ENCODE peak calls at places on chromosomes 16 and 17, in nine cellular contexts. A is A549, O is thyroid gland, S is transverse colon, T is NB4, R is endothelial cell of umbilical vein, D is IMR-90, V is uterus, C is tibial nerve. X is an unnamed sample.

GRCh38 chr16:71929048-71929447 is 33.7 kb downstream of the IST1 start:
- DNase-seq in R (peak; percentile 54), O (no peak), V (no peak), T (no peak), D (peak; percentile 91), C (no peak), A (no peak), S (peak; percentile 26), X (no peak)

GRCh38 chr17:77304051-77304745 is 163.4 kb downstream of the SEC14L1 start:
- DNase-seq in O (no peak), T (no peak), D (no peak), R (no peak), A (no peak), V (no peak), C (no peak), S (no peak), X (no peak)

GRCh38 chr17:74748279-74748528 is 224 bp upstream of the NHERF1 start:
- DNase-seq in C (no peak), V (no peak), O (no peak), D (no peak), A (no peak), S (no peak), T (no peak), R (peak; percentile 95), X (no peak)

GRCh38 chr17:1000597-1001490 is 3.9 kb downstream of the TIMM22 start:
- DNase-seq in D (peak; percentile 74), C (no peak), R (peak; percentile 87), O (no peak), A (no peak), T (no peak), V (no peak), S (no peak), X (no peak)

GRCh38 chr17:75864448-75864871 is 9.3 kb upstream of the WBP2 start:
- DNase-seq in O (no peak), C (peak; percentile 56), A (no peak), S (peak; percentile 75), D (peak; percentile 92), T (peak; percentile 81), R (no peak), V (peak; percentile 84), X (peak; percentile 76)

GRCh38 chr16:78571880-78572279 is 472.4 kb downstream of the WWOX start:
- DNase-seq in T (no peak), R (no peak), D (no peak), V (no peak), C (no peak), O (no peak), A (no peak), S (no peak), X (no peak)

GRCh38 chr17:55584055-55584685 is 72.9 kb upstream of the SMIM36 start:
- DNase-seq in R (peak; percentile 71), T (peak; percentile 31), S (no peak), V (no peak), C (no peak), D (peak; percentile 33), A (peak; percentile 63), O (no peak), X (no peak)

GRCh38 chr17:64707077-64707591 is 45.0 kb upstream of the SMURF2 start:
- DNase-seq in A (peak; percentile 97), O (peak; percentile 69), D (peak; percentile 100), S (peak; percentile 89), R (peak; percentile 100), T (peak; percentile 43), C (peak; percentile 81), V (peak; percentile 87), X (peak; percentile 87)

DNA sequence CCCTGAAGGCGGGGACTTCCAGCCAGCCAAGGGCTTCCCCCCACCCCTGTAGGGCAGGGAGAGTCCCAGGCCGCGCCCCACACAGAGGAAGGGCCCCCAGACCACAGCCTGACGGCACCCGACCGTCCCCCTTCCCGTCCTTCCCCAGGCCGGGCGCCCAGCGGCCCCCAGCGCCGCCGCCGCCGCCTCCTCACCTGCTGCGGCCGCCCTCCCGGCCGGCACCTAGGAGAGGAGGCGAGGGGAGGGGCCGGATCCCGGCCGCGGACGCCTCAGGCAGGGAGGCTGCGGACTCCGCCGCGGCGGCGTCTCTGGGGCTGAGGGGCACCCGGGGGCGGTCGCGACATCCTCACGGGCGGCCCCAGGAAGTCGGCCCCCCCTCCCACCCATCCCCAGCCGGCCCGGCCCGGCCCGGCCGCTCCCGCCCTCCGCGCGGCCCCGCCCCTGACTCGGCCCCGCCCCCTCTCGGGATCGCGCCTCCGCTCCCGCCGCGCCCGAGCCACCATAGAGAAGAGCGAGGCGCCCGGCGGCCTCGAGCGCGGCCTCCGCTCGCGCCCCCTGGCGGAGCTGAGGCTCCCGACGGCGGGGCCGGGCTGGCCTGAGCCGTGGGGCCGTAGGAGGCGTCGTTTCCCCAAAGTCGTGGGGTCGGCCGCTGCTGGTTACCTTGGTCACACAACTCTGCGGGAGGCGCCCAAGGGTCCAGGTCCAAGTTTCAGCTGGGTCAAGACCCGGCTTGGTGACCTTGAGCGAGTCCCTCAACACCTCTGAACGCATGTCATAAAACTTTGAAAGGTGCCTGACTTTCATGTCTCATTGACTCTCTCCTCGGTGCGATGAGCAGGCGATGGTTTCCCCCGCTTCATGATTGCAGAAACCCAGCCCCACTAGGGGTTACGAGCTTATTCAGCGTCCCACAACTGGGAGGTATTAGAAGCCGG is 25.7 kb upstream of the RFFL start:
- DNase-seq in O (peak; percentile 87), S (peak; percentile 93), T (peak; percentile 90), C (peak; percentile 75), R (peak; percentile 73), A (peak; percentile 86), V (peak; percentile 81), D (peak; percentile 69), X (peak; percentile 97)
- TF ChIP-seq POLR2A in O (peak; percentile 72), S (peak; percentile 10), T (peak; percentile 16), C (peak; percentile 51), R (peak; percentile 45), A (no peak), V (peak; percentile 33), D (no peak), X (peak; percentile 18)

DNA sequence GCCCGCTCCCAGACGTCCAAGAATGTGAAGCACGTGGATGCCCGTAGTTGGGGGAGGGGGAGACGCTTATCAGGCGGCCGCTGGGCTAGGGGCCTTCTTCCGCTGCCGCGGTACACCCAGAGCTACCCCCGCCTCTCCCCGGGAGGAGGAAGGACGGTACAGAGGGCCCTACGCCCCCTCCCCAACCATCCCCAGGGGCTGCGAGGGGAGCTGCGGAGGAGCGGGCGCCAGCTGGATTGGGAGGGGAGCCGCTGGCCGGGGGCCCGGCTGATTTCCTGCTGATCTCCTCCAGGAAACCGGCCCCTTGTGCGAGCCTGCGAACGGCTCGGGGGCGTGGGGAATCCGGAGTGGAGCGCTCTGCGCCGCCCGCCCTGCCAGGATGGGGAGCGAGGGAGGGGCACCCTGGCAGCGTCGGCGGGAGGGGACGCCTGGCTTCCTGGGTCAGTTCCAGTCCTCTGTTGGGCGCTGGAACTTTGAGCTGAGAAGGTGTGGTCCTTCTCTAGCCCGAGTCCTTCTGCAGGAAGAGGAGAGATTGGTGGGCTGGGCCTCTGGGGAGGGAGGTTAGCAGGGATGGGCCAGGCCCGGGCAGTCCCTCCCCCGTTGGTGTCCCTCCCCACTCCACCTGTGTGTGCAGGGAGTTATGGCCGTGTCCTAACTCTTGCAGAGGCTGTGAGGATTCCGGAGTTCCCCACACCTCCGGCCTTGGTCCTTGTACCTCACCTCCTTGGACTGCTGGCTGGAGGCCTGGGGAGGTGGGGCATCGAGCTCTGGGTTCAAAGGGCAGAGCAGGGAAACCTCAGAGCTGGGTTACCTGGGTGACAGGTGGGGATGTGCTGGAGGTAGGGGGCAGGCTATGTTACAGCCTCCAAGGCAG is 19.1 kb downstream of the GJD3 start:
- DNase-seq in T (peak; percentile 76), R (peak; percentile 78), V (peak; percentile 61), O (peak; percentile 86), C (no peak), S (peak; percentile 91), D (peak; percentile 51), A (peak; percentile 72), X (peak; percentile 90)
- TF ChIP-seq POLR2A in T (no peak), R (no peak), V (peak; percentile 39), O (no peak), C (peak; percentile 25), S (peak; percentile 87), D (peak; percentile 63), A (no peak), X (no peak)

GRCh38 chr17:81487089-81487486 is 25.5 kb downstream of the ACTG1 start:
- DNase-seq in A (no peak), C (no peak), D (no peak), V (no peak), S (no peak), R (no peak), O (no peak), T (no peak), X (no peak)

GRCh38 chr17:81486174-81486810 is 26.3 kb downstream of the ACTG1 start:
- DNase-seq in O (no peak), T (no peak), S (no peak), A (no peak), C (no peak), V (no peak), R (peak; percentile 59), D (no peak), X (no peak)

GRCh38 chr17:81489012-81489968 is 23.3 kb downstream of the ACTG1 start:
- DNase-seq in V (no peak), S (no peak), C (no peak), D (no peak), A (no peak), O (no peak), T (no peak), R (no peak), X (peak; percentile 75)

GRCh38 chr17:81488276-81488860 is 24.2 kb downstream of the ACTG1 start:
- DNase-seq in R (no peak), A (no peak), V (no peak), S (no peak), C (no peak), D (no peak), O (no peak), T (no peak), X (peak; percentile 89)

DNA sequence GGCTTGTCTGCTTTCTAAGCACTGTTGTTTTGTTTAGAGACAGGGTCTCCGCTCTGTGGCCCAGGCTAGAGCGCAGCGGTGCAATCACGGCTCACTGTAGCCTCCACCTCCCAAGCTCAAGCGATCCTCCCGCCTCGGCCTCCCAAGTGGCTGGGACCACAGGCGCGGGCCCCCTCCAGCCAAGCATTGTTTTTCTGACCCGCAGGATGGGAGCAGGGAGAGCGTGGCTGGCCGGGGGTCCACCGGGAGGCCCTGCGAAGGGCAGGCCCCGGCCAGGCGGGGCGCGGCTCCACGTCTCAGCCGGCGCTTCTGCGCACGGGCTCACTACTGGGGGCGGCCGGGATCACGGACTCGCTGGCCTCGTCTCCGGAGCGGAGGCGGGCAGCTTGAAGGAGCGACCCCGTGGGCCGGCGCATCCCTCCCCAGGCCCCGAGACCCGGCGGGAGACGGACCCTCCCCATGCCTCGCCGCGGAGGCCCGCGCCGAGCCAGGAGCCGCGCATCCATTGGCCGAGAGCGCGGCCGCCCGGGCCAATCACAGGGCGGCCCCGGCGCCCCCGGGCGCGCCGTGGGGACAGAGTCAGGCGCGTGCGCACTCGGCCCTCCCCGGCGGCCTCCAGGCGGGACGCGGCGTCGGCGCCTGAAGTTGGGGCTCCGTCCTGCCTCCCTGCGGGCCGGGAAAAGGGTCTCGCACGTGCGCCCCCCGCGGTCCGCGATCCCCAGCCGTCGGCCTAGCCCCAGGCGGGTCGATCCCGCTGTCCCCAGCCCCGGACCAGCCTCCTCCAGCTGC is 24.9 kb downstream of the ACTG1 start:
- DNase-seq in V (peak; percentile 67), A (peak; percentile 75), O (peak; percentile 78), D (peak; percentile 60), S (peak; percentile 79), C (peak; percentile 64), R (peak; percentile 59), T (peak; percentile 74), X (peak; percentile 94)
- TF ChIP-seq POLR2A in V (peak; percentile 79), A (peak; percentile 94), O (no peak), D (peak; percentile 85), S (peak; percentile 60), C (peak; percentile 74), R (peak; percentile 91), T (peak; percentile 47), X (peak; percentile 45)

GRCh38 chr16:50316102-50316847 is 49.9 kb downstream of the ADCY7 start:
- DNase-seq in V (no peak), S (no peak), T (no peak), D (no peak), R (no peak), C (no peak), A (no peak), O (no peak), X (no peak)

GRCh38 chr16:50316848-50317630 is 50.7 kb downstream of the ADCY7 start:
- DNase-seq in D (no peak), V (no peak), R (no peak), C (no peak), T (no peak), O (no peak), S (no peak), A (no peak), X (peak; percentile 47)

GRCh38 chr16:50313596-50314483 is 47.5 kb downstream of the ADCY7 start:
- DNase-seq in O (peak; percentile 31), C (peak; percentile 50), V (no peak), S (no peak), T (peak; percentile 43), A (no peak), R (peak; percentile 51), D (peak; percentile 12), X (peak; percentile 84)

GRCh38 chr16:50314665-50315064 is 48.3 kb downstream of the ADCY7 start:
- DNase-seq in O (no peak), S (no peak), A (no peak), R (no peak), D (no peak), C (no peak), T (no peak), V (no peak), X (no peak)

GRCh38 chr16:50315346-50315997 is 49.1 kb downstream of the ADCY7 start:
- DNase-seq in A (no peak), O (no peak), C (no peak), R (no peak), T (no peak), D (no peak), S (peak; percentile 5), V (no peak), X (peak; percentile 51)
- TF ChIP-seq POLR2A in A (no peak), O (no peak), C (no peak), R (no peak), T (no peak), D (no peak), S (no peak), V (no peak), X (no peak)

X was measured in spleen.